ENCODE peak calls at places on chromosomes 7 and 10, in eight cellular contexts. E is GM06990, S is transverse colon, M is cardiac muscle cell, L is AG04450, Q is cardiac fibroblast, B is uterus, W is neural progenitor cell. N is an unnamed sample.

GRCh38 chr10:12068467-12069269 is at the start of gene DHTKD1:
- DNase-seq in W (peak), S (peak), M (peak), Q (peak), L (peak), B (peak), E (peak), N (peak)

GRCh38 chr10:3850999-3851937 is 66.3 kb upstream of the KLF6 start:
- DNase-seq in L (peak), B (no peak), M (peak), E (peak), Q (peak), S (no peak), W (no peak), N (no peak)

GRCh38 chr7:41694490-41694889 is 8.4 kb downstream of the INHBA start:
- DNase-seq in M (no peak), L (no peak), Q (no peak), B (no peak), S (no peak), W (no peak), E (no peak), N (no peak)

GRCh38 chr10:86321568-86321967 is 45.0 kb downstream of the GRID1 start:
- DNase-seq in S (no peak), W (no peak), B (no peak), E (no peak), L (no peak), M (no peak), Q (no peak), N (no peak)

GRCh38 chr7:6183006-6183405 is 89.4 kb downstream of the CYTH3 start:
- DNase-seq in B (no peak), E (no peak), M (no peak), Q (no peak), S (no peak), W (no peak), L (no peak), N (no peak)

GRCh38 chr7:33487998-33488682 is 358.8 kb downstream of the BBS9 start:
- DNase-seq in B (no peak), S (no peak), L (no peak), E (no peak), M (no peak), Q (no peak), W (no peak), N (no peak)

GRCh38 chr10:114061148-114061547 is 17.5 kb downstream of the ADRB1 start:
- DNase-seq in W (no peak), S (no peak), E (no peak), M (no peak), B (no peak), L (no peak), Q (no peak), N (no peak)

GRCh38 chr7:45573636-45574470 is at the start of gene ADCY1:
- DNase-seq in M (no peak), E (peak), L (no peak), W (peak), Q (no peak), B (no peak), S (no peak), N (no peak)

GRCh38 chr10:110378019-110378418 is 73.3 kb upstream of the SMNDC1 start:
- DNase-seq in S (no peak), Q (no peak), E (no peak), L (no peak), M (no peak), B (no peak), W (no peak), N (no peak)

GRCh38 chr10:91672021-91672608 is 39.2 kb upstream of the PPP1R3C start:
- DNase-seq in S (no peak), E (no peak), W (peak), L (peak), M (peak), Q (peak), B (no peak), N (no peak)

GRCh38 chr10:78972160-78972946 is 96.4 kb upstream of the ZMIZ1 start:
- DNase-seq in W (peak), S (peak), M (peak), L (no peak), B (peak), E (no peak), Q (peak), N (no peak)

GRCh38 chr7:96648784-96649183 is 60.9 kb downstream of the SEM1 start:
- DNase-seq in Q (no peak), W (no peak), S (no peak), M (no peak), B (no peak), E (no peak), L (no peak), N (no peak)

GRCh38 chr10:571643-572042 is 117.8 kb downstream of the DIP2C start:
- DNase-seq in M (peak), Q (peak), W (no peak), E (no peak), L (no peak), B (no peak), S (no peak), N (peak)

GRCh38 chr7:22628112-22628511 is 98.9 kb upstream of the IL6 start:
- DNase-seq in B (no peak), S (no peak), L (no peak), M (no peak), W (no peak), Q (no peak), E (no peak), N (no peak)

GRCh38 chr7:133511242-133511641 is 258.4 kb downstream of the EXOC4 start:
- DNase-seq in B (no peak), Q (no peak), E (no peak), L (no peak), S (no peak), W (no peak), M (no peak), N (no peak)

GRCh38 chr10:97332586-97333350 is 1.8 kb downstream of the FRAT2 start:
- DNase-seq in Q (peak), W (peak), M (peak), S (peak), L (peak), B (peak), E (no peak), N (peak)

GRCh38 chr7:130489140-130489967 is 2.5 kb upstream of the MEST start:
- DNase-seq in B (no peak), E (no peak), Q (peak), S (no peak), M (peak), W (peak), L (no peak), N (no peak)

GRCh38 chr10:16381083-16381482 is 55.7 kb upstream of the PTER start:
- DNase-seq in B (no peak), Q (no peak), E (no peak), S (no peak), L (no peak), M (no peak), W (no peak), N (no peak)

GRCh38 chr10:78002541-78003284 is 26.6 kb downstream of the POLR3A start:
- DNase-seq in E (no peak), W (no peak), M (no peak), B (no peak), S (no peak), L (no peak), Q (no peak), N (no peak)

GRCh38 chr7:1562126-1562525 is 6.1 kb upstream of the TMEM184A start:
- DNase-seq in Q (no peak), L (no peak), M (no peak), E (no peak), W (no peak), S (no peak), B (no peak), N (no peak)

GRCh38 chr7:5695037-5695708 is 86.3 kb downstream of the RNF216 start:
- DNase-seq in B (peak), W (no peak), E (peak), Q (peak), L (peak), S (peak), M (peak), N (no peak)

GRCh38 chr7:151117565-151117964 is 31.3 kb downstream of the AGAP3 start:
- DNase-seq in B (no peak), W (no peak), S (no peak), L (no peak), M (no peak), E (no peak), Q (no peak), N (no peak)

GRCh38 chr10:23060918-23061317 is 34.5 kb upstream of the MSRB2 start:
- DNase-seq in L (no peak), M (no peak), Q (no peak), S (no peak), E (no peak), W (no peak), B (no peak), N (no peak)

GRCh38 chr7:44172803-44173424 is 16.3 kb downstream of the GCK start:
- DNase-seq in L (no peak), Q (no peak), M (no peak), E (no peak), W (no peak), S (no peak), B (no peak), N (no peak)

GRCh38 chr10:63720072-63720537 is 198.9 kb downstream of the REEP3 start:
- DNase-seq in B (peak), S (peak), W (peak), E (no peak), M (peak), L (no peak), Q (peak), N (no peak)

GRCh38 chr10:113991091-113991860 is 52.4 kb upstream of the ADRB1 start:
- DNase-seq in W (no peak), E (peak), M (no peak), Q (no peak), L (no peak), S (no peak), B (no peak), N (no peak)

GRCh38 chr7:17279081-17279480 is 19.4 kb upstream of the AHR start:
- DNase-seq in L (no peak), Q (no peak), S (no peak), M (no peak), W (no peak), E (no peak), B (no peak), N (no peak)

GRCh38 chr10:130807721-130808120 is 503.8 kb downstream of the TCERG1L start:
- DNase-seq in Q (no peak), M (no peak), S (no peak), L (no peak), E (no peak), W (no peak), B (no peak), N (no peak)

GRCh38 chr7:69640216-69640615 is 41.9 kb downstream of the AUTS2 start:
- DNase-seq in E (no peak), M (no peak), S (no peak), B (no peak), Q (no peak), W (peak), L (no peak), N (no peak)

GRCh38 chr7:133777701-133778100 is 349.4 kb upstream of the LRGUK start:
- DNase-seq in W (no peak), Q (no peak), L (no peak), B (no peak), M (no peak), S (no peak), E (no peak), N (no peak)

GRCh38 chr7:128120116-128120515 is 88.9 kb upstream of the LRRC4 start:
- DNase-seq in M (no peak), B (no peak), W (no peak), E (no peak), L (no peak), S (no peak), Q (no peak), N (no peak)

GRCh38 chr7:22350466-22351328 is 6.3 kb downstream of the RAPGEF5 start:
- DNase-seq in W (no peak), B (no peak), S (no peak), Q (peak), M (peak), E (peak), L (no peak), N (peak)

GRCh38 chr7:50359995-50360925 is 55.7 kb downstream of the IKZF1 start:
- DNase-seq in S (peak), Q (peak), W (peak), B (no peak), L (no peak), M (peak), E (no peak), N (no peak)

GRCh38 chr7:107383203-107383602 is 86.7 kb upstream of the GPR22 start:
- DNase-seq in M (no peak), W (no peak), E (no peak), B (no peak), S (no peak), L (no peak), Q (no peak), N (no peak)

GRCh38 chr10:44295619-44296222 is 89.2 kb downstream of the CXCL12 start:
- DNase-seq in W (no peak), E (no peak), B (no peak), L (no peak), S (no peak), Q (no peak), M (peak), N (no peak)

GRCh38 chr7:124679826-124680225 is 85.8 kb downstream of the GPR37 start:
- DNase-seq in Q (no peak), S (no peak), E (no peak), W (no peak), M (no peak), L (no peak), B (no peak), N (no peak)

GRCh38 chr10:116164291-116164690 is 108.7 kb downstream of the GFRA1 start:
- DNase-seq in M (no peak), W (no peak), Q (no peak), B (no peak), S (no peak), L (no peak), E (no peak), N (no peak)
- H3K4me3 ChIP-seq in M (no peak), W (no peak), Q (no peak), B (no peak), S (no peak), L (no peak), E (no peak), N (no peak)

DNA sequence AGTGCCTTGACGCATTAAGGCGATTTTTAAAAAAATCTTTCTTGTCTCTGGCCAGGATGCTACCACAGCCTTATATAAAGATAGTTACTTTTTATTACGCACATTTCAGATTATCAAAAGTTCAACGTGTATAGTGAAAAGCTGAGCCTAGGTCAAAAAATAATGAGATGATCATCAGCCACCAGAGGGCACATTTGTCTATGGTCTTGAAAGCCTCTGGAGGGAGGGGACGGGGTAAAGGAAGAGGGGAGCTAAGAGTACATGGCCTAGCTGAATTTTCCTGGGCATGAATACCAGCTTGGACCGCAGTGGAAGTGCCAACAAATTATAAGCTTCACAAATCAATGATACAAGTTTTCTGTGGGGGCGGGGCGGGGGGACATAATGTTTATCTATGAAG is 285.9 kb upstream of the SMIM30 start:
- DNase-seq in S (no peak), L (no peak), Q (no peak), W (peak), E (no peak), M (no peak), B (no peak), N (no peak)
- TF ChIP-seq CTCF in S (no peak), L (peak), Q (no peak), W (peak), E (peak), M (no peak), B (no peak), N (no peak)

DNA sequence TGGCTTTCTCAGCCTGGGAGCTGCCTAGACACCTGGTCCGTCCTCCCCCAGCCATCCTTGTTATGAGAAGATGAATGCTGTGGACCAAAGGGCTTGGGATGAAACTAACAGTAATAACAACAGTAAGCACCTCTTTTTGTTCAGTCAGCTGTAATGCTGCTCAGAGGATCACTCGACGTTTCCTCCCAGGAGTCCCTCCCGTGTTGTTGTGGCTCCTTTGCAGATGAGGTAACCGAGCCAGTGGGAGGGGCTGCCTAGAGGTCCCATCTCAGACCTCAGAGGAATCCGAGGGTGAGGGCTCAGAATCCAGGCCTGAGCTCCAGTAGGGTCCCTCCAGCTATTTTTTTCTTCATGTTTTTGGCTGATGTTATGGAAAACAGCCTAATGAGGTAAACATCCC is 145.1 kb downstream of the TMEM178B start:
- DNase-seq in M (no peak), Q (no peak), B (no peak), W (no peak), L (no peak), E (no peak), S (no peak), N (no peak)
- H3K4me3 ChIP-seq in M (no peak), Q (no peak), B (no peak), W (no peak), L (no peak), E (no peak), S (no peak), N (no peak)

DNA sequence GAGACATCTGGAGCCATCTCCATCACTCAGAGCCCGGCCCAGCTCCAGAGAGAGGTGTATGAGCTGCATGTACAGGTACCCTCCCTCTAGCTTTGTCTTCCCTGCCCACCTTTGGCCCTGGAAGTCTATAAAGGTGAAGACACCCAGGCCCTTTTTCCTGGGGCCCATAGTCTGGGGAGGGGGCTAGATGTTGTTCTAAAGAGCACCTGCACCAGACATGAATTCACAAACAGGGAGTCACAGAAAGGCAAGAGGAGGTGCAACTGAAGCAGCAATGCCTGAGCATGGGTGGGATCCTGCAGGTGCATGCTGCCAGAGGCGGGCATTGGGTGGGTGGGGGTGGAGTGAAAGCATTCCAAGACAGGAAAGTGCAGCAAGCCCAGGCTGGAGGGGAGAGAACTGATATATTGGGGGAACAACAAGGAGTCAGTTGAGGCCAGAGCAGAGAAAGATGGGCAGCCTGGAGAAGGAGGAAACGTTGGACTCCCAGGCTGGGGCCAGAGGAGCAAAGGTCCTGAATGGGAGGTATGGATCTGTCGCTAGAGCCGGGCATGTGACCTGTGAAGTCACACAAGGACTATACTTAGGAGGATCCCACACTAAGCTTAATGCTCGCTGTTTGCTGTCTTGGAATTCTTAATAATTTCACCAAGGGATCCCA is 11.6 kb downstream of the CDHR1 start:
- DNase-seq in Q (no peak), S (no peak), M (no peak), L (no peak), W (no peak), B (no peak), E (no peak), N (no peak)
- TF ChIP-seq CTCF in Q (no peak), S (no peak), M (no peak), L (no peak), W (peak), B (no peak), E (no peak), N (no peak)

DNA sequence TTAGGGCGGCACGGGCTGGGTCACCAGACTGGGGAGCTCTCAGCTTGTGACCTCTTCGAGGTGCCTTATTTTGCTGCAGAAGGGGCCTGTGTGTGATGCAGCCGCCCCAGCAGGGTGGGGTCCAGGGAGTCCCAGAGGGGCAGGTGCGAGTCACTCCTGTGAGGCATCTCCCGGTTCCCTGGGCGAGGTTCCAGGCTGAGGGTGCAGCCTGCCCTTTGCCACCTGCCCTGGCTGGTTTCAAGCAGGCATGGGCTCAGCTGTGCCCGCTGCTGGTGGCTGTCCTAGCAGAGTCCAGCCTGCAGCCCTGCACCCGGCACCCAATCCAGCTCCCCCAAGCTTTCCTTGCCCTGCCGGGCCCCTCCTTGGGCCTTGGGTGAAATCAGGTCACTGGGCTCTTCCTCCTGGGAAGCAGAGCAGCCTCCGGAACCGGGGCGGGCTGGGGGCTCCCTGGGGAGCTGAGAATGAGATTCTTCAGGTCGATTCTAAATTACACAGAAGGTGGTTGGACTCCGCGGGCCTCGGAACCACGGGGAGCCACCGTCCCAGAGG is 64.8 kb downstream of the PWWP2B start:
- DNase-seq in W (no peak), L (no peak), Q (no peak), B (no peak), E (no peak), M (no peak), S (peak), N (no peak)
- H3K4me3 ChIP-seq in W (no peak), L (no peak), Q (no peak), B (no peak), E (no peak), M (no peak), S (no peak), N (no peak)

GRCh38 chr10:72243822-72244437 is 27.9 kb upstream of the ASCC1 start:
- DNase-seq in B (peak), W (no peak), M (peak), Q (peak), S (peak), E (no peak), L (peak), N (peak)
- TF ChIP-seq CTCF in B (peak), W (no peak), M (peak), Q (peak), S (peak), E (peak), L (peak), N (peak)

GRCh38 chr10:103583871-103584215 is 90.3 kb downstream of the NEURL1 start:
- DNase-seq in M (no peak), L (no peak), B (no peak), S (no peak), W (no peak), E (no peak), Q (no peak), N (no peak)
- H3K4me3 ChIP-seq in M (no peak), L (no peak), B (peak), S (no peak), W (no peak), E (no peak), Q (no peak), N (no peak)

N was measured in AG09309.